ENCODE peak calls at places on chromosomes 2 and 18, in eight cellular contexts. N is CD8-positive, alpha-beta memory T cell; P is amniotic stem cell; H is epithelial cell of esophagus; T is psoas muscle; W is astrocyte of the cerebellum; G is head of caudate nucleus; F is ELF-1. M is an unnamed sample.

GRCh38 chr2:13711154-13711553 is 921.4 kb upstream of the LRATD1 start:
- DNase-seq in P (no peak), W (no peak), F (no peak), H (no peak), T (no peak), G (no peak), N (no peak), M (no peak)

GRCh38 chr2:236887953-236888765 is 197.5 kb upstream of the COPS8 start:
- DNase-seq in F (no peak), T (no peak), G (no peak), N (no peak), W (no peak), H (no peak), P (no peak), M (no peak)

GRCh38 chr18:37540424-37541121 is 25.0 kb downstream of the CELF4 start:
- DNase-seq in W (no peak), P (no peak), T (peak), G (no peak), H (no peak), N (no peak), F (no peak), M (no peak)

GRCh38 chr2:15976334-15976733 is 36.0 kb downstream of the MYCN start:
- DNase-seq in N (no peak), P (no peak), F (no peak), H (peak), T (no peak), G (no peak), W (no peak), M (no peak)

GRCh38 chr18:62991959-62992358 is 276.6 kb downstream of the PHLPP1 start:
- DNase-seq in H (no peak), F (no peak), T (no peak), P (no peak), W (no peak), N (no peak), G (no peak), M (no peak)

GRCh38 chr2:172735646-172736418 is at the start of gene RAPGEF4:
- DNase-seq in P (no peak), T (no peak), N (no peak), W (no peak), F (peak), G (no peak), H (peak), M (peak)

GRCh38 chr18:23401400-23402347 is 51.4 kb upstream of the RIOK3 start:
- DNase-seq in F (peak), T (no peak), W (no peak), N (no peak), H (no peak), P (no peak), G (no peak), M (no peak)

GRCh38 chr2:159076233-159076632 is 107.8 kb downstream of the TANC1 start:
- DNase-seq in G (no peak), H (no peak), W (peak), T (no peak), F (no peak), P (no peak), N (no peak), M (no peak)

GRCh38 chr2:166568409-166568808 is 74.4 kb upstream of the SCN7A start:
- DNase-seq in N (no peak), H (no peak), T (no peak), F (no peak), W (no peak), G (no peak), P (no peak), M (no peak)

GRCh38 chr18:11801573-11801972 is 49.6 kb upstream of the CHMP1B start:
- DNase-seq in W (no peak), G (no peak), N (no peak), P (no peak), H (no peak), T (no peak), F (no peak), M (no peak)

GRCh38 chr2:96082211-96083063 is 33.9 kb downstream of the ADRA2B start:
- DNase-seq in H (no peak), T (no peak), G (no peak), P (no peak), N (no peak), F (no peak), W (no peak), M (no peak)

GRCh38 chr18:21499997-21500396 is 100.5 kb downstream of the ESCO1 start:
- DNase-seq in P (no peak), N (no peak), W (no peak), G (no peak), F (no peak), T (no peak), H (no peak), M (no peak)

GRCh38 chr18:57771626-57772025 is 31.5 kb downstream of the ATP8B1 start:
- DNase-seq in P (no peak), F (peak), G (no peak), H (peak), T (no peak), N (no peak), W (no peak), M (no peak)

GRCh38 chr2:39107156-39107555 is 13.7 kb downstream of the SOS1 start:
- DNase-seq in T (no peak), G (peak), W (no peak), F (no peak), N (no peak), P (no peak), H (no peak), M (no peak)

GRCh38 chr2:96097951-96098823 is 18.2 kb downstream of the ADRA2B start:
- DNase-seq in W (no peak), N (peak), P (no peak), G (no peak), F (peak), H (no peak), T (no peak), M (no peak)

GRCh38 chr18:79191956-79192355 is 122.8 kb downstream of the ATP9B start:
- DNase-seq in G (no peak), N (no peak), T (no peak), H (no peak), W (no peak), F (no peak), P (no peak), M (no peak)

GRCh38 chr2:193690572-193690971 is 1495.8 kb upstream of the TMEFF2 start:
- DNase-seq in F (no peak), P (no peak), N (no peak), T (no peak), G (no peak), W (no peak), H (peak), M (no peak)

GRCh38 chr2:31563273-31563839 is 17.4 kb downstream of the SRD5A2 start:
- DNase-seq in P (no peak), G (no peak), H (peak), W (no peak), T (no peak), N (no peak), F (no peak), M (no peak)

GRCh38 chr2:143878131-143878530 is 641.8 kb downstream of the ZEB2 start:
- DNase-seq in H (no peak), W (no peak), T (no peak), G (no peak), F (no peak), P (no peak), N (no peak), M (no peak)

GRCh38 chr2:903223-903900 is 47.3 kb upstream of the SNTG2 start:
- DNase-seq in F (no peak), W (no peak), T (no peak), N (no peak), P (no peak), G (no peak), H (no peak), M (no peak)

M was measured in naive thymus-derived CD8-positive, alpha-beta T cell.